ENCODE peak calls at places on chromosomes 2 and 18, in six cellular contexts. One of them, this sample, is unnamed.

GRCh38 chr2:109135572-109136185 is 6.7 kb downstream of the SH3RF3 start:
- DNase-seq in thoracic aorta: no peak
- DNase-seq in K562: no peak
- DNase-seq in heart right ventricle: no peak
- DNase-seq in breast epithelium: no peak
- DNase-seq in Panc1: no peak
- DNase-seq in this sample: no peak

GRCh38 chr2:201234167-201235139 is 25.9 kb upstream of the CASP8 start:
- DNase-seq in thoracic aorta: no peak
- DNase-seq in K562: no peak
- DNase-seq in heart right ventricle: no peak
- DNase-seq in breast epithelium: no peak
- DNase-seq in Panc1: no peak
- DNase-seq in this sample: no peak

GRCh38 chr2:221465776-221466175 is 106.3 kb downstream of the EPHA4 start:
- DNase-seq in thoracic aorta: no peak
- DNase-seq in K562: no peak
- DNase-seq in heart right ventricle: no peak
- DNase-seq in breast epithelium: no peak
- DNase-seq in Panc1: no peak
- DNase-seq in this sample: no peak

GRCh38 chr2:207412787-207413310 is 116.9 kb upstream of the CREB1 start:
- DNase-seq in thoracic aorta: no peak
- DNase-seq in K562: no peak
- DNase-seq in heart right ventricle: no peak
- DNase-seq in breast epithelium: no peak
- DNase-seq in Panc1: no peak
- DNase-seq in this sample: no peak

GRCh38 chr2:36484454-36484853 is 113.5 kb downstream of the FEZ2 start:
- DNase-seq in thoracic aorta: no peak
- DNase-seq in K562: no peak
- DNase-seq in heart right ventricle: no peak
- DNase-seq in breast epithelium: no peak
- DNase-seq in Panc1: no peak
- DNase-seq in this sample: no peak

GRCh38 chr18:74994502-74995403 is 214.2 kb downstream of the PTGR3 start:
- DNase-seq in thoracic aorta: no peak
- DNase-seq in K562: no peak
- DNase-seq in heart right ventricle: no peak
- DNase-seq in breast epithelium: no peak
- DNase-seq in Panc1: peak
- DNase-seq in this sample: no peak

GRCh38 chr2:75640621-75641121 is 5.9 kb upstream of the MRPL19 start:
- DNase-seq in thoracic aorta: no peak
- DNase-seq in K562: peak
- DNase-seq in heart right ventricle: peak
- DNase-seq in breast epithelium: peak
- DNase-seq in Panc1: peak
- DNase-seq in this sample: peak

GRCh38 chr18:31244737-31245432 is 73.1 kb upstream of the DSG1 start:
- DNase-seq in thoracic aorta: no peak
- DNase-seq in K562: no peak
- DNase-seq in heart right ventricle: no peak
- DNase-seq in breast epithelium: no peak
- DNase-seq in Panc1: no peak
- DNase-seq in this sample: no peak

GRCh38 chr18:22282311-22283235 is 113.2 kb downstream of the GATA6 start:
- DNase-seq in thoracic aorta: no peak
- DNase-seq in K562: no peak
- DNase-seq in heart right ventricle: no peak
- DNase-seq in breast epithelium: no peak
- DNase-seq in Panc1: peak
- DNase-seq in this sample: no peak

GRCh38 chr2:28316546-28317335 is 75.9 kb upstream of the FOSL2 start:
- DNase-seq in thoracic aorta: no peak
- DNase-seq in K562: no peak
- DNase-seq in heart right ventricle: no peak
- DNase-seq in breast epithelium: no peak
- DNase-seq in Panc1: no peak
- DNase-seq in this sample: no peak

GRCh38 chr18:22432672-22433137 is 15.0 kb upstream of the CTAGE1 start:
- DNase-seq in thoracic aorta: peak
- DNase-seq in K562: peak
- DNase-seq in heart right ventricle: peak
- DNase-seq in breast epithelium: peak
- DNase-seq in Panc1: no peak
- DNase-seq in this sample: peak

GRCh38 chr2:137380610-137381009 is 583.7 kb upstream of the HNMT start:
- DNase-seq in thoracic aorta: no peak
- DNase-seq in K562: no peak
- DNase-seq in heart right ventricle: no peak
- DNase-seq in breast epithelium: no peak
- DNase-seq in Panc1: no peak
- DNase-seq in this sample: no peak

GRCh38 chr18:57432765-57433400 is 2.3 kb upstream of the ONECUT2 start:
- DNase-seq in thoracic aorta: no peak
- DNase-seq in K562: no peak
- DNase-seq in heart right ventricle: no peak
- DNase-seq in breast epithelium: no peak
- DNase-seq in Panc1: no peak
- DNase-seq in this sample: no peak

GRCh38 chr2:134836986-134837385 is 1.4 kb upstream of the ACMSD start:
- DNase-seq in thoracic aorta: no peak
- DNase-seq in K562: no peak
- DNase-seq in heart right ventricle: no peak
- DNase-seq in breast epithelium: no peak
- DNase-seq in Panc1: no peak
- DNase-seq in this sample: no peak

DNA sequence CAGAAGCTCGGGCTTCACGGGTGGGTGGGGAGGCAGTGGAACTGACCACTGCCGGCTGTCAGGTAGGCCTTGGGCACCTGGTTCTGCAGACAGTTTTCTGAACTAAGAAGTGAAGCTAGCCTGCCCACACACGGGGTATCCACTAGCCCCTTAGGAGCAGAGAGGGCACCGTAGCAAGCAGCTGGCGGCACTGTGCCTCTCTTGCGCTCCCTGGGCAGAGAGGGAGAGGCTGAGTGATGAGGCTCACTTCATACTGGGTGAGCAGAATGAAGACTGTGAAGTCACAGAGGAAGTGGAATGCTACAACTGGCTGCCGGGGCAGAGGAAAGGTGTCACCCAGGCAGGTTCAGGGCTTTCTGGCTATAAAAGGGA is 753 bp downstream of the ITPRIPL1 start:
- DNase-seq in thoracic aorta: no peak
- DNase-seq in K562: no peak
- DNase-seq in heart right ventricle: no peak
- DNase-seq in breast epithelium: no peak
- DNase-seq in Panc1: no peak
- DNase-seq in this sample: no peak
- H3K4me3 ChIP-seq in thoracic aorta: peak
- H3K4me3 ChIP-seq in K562: peak
- H3K4me3 ChIP-seq in heart right ventricle: peak
- H3K4me3 ChIP-seq in breast epithelium: peak
- H3K4me3 ChIP-seq in Panc1: peak
- H3K4me3 ChIP-seq in this sample: peak

GRCh38 chr2:210224660-210225460 is at the start of gene ACADL:
- DNase-seq in thoracic aorta: no peak
- DNase-seq in K562: peak
- DNase-seq in heart right ventricle: peak
- DNase-seq in breast epithelium: no peak
- DNase-seq in Panc1: no peak
- DNase-seq in this sample: peak
- H3K27ac ChIP-seq in thoracic aorta: peak
- H3K27ac ChIP-seq in K562: no peak
- H3K27ac ChIP-seq in heart right ventricle: peak
- H3K27ac ChIP-seq in breast epithelium: no peak
- H3K27ac ChIP-seq in Panc1: no peak
- H3K27ac ChIP-seq in this sample: peak

GRCh38 chr2:975095-975494 is 24.4 kb downstream of the SNTG2 start:
- DNase-seq in thoracic aorta: no peak
- DNase-seq in K562: no peak
- DNase-seq in heart right ventricle: no peak
- DNase-seq in breast epithelium: no peak
- DNase-seq in Panc1: no peak
- DNase-seq in this sample: no peak
- H3K4me3 ChIP-seq in thoracic aorta: no peak
- H3K4me3 ChIP-seq in K562: no peak
- H3K4me3 ChIP-seq in heart right ventricle: no peak
- H3K4me3 ChIP-seq in breast epithelium: no peak
- H3K4me3 ChIP-seq in Panc1: no peak
- H3K4me3 ChIP-seq in this sample: no peak

DNA sequence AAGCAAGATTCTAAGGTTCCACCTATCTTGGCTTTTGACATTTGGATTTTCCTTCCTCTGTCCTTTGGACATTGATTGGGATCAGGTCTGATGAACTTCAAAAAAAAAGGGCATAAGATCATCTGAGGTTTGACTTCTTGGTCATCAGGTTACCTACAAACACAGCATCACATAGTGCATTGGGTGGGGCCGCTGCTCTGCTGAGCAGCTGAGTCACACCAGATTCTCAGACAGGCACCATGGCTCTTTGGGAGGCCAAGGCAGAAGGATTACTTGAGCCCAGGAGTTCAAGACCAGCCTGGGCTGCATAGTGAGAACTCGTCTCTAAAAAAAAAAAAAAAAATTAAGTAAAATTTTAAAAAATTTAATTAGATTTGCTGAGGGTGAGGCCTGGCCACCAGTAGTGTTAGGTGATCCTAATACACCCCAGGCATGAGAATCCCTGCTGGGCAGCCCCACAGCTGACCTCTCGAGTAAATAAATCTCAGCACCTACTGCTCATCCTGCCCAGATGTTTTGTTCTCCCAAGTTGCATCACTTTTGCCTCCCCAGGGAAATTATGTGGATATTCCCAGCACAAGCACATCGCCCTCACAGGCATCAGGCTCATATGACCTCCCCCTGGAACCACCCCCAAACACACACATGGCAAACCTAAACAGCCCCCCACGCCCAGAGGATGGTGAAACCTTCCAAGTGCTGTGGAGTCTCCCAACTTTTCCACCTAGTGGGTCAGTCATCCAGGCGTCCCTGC is 5.3 kb downstream of the MLPH start:
- DNase-seq in thoracic aorta: no peak
- DNase-seq in K562: no peak
- DNase-seq in heart right ventricle: no peak
- DNase-seq in breast epithelium: no peak
- DNase-seq in Panc1: no peak
- DNase-seq in this sample: no peak
- H3K27ac ChIP-seq in thoracic aorta: no peak
- H3K27ac ChIP-seq in K562: no peak
- H3K27ac ChIP-seq in heart right ventricle: no peak
- H3K27ac ChIP-seq in breast epithelium: peak
- H3K27ac ChIP-seq in Panc1: no peak
- H3K27ac ChIP-seq in this sample: no peak

GRCh38 chr18:28163201-28163778 is 13.6 kb downstream of the CDH2 start:
- DNase-seq in thoracic aorta: no peak
- DNase-seq in K562: no peak
- DNase-seq in heart right ventricle: no peak
- DNase-seq in breast epithelium: no peak
- DNase-seq in Panc1: no peak
- DNase-seq in this sample: no peak

GRCh38 chr18:28171837-28172236 is 5.1 kb downstream of the CDH2 start:
- DNase-seq in thoracic aorta: no peak
- DNase-seq in K562: no peak
- DNase-seq in heart right ventricle: no peak
- DNase-seq in breast epithelium: no peak
- DNase-seq in Panc1: no peak
- DNase-seq in this sample: no peak

GRCh38 chr18:28164772-28165483 is 12.0 kb downstream of the CDH2 start:
- DNase-seq in thoracic aorta: no peak
- DNase-seq in K562: no peak
- DNase-seq in heart right ventricle: no peak
- DNase-seq in breast epithelium: no peak
- DNase-seq in Panc1: no peak
- DNase-seq in this sample: no peak

GRCh38 chr18:28168725-28169124 is 8.2 kb downstream of the CDH2 start:
- DNase-seq in thoracic aorta: no peak
- DNase-seq in K562: no peak
- DNase-seq in heart right ventricle: no peak
- DNase-seq in breast epithelium: no peak
- DNase-seq in Panc1: no peak
- DNase-seq in this sample: no peak

DNA sequence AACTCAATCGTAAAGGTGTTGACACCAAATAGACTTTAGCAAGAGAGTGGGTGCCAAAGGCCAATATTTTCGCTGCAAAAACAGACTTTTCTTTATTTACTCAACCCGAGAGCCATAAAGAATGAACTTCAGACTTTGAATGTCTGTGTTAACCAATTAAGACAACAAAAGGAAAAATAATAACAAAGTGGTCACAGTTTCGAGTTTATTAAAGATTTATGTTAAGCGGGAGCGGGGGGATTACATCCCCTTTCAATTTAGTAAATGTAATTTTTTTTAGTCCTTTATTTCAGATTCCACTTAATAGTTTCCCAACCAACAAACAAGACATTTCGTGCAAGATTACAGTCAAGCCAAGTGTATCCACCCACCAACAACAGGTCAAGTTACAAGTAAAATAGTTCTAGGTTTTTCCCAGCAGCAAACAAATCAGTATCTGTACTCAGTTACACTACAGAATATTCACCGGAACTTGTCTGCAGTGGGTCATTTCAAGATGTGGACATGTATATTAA is 9.0 kb downstream of the CDH2 start:
- DNase-seq in thoracic aorta: no peak
- DNase-seq in K562: no peak
- DNase-seq in heart right ventricle: no peak
- DNase-seq in breast epithelium: no peak
- DNase-seq in Panc1: no peak
- DNase-seq in this sample: no peak
- H3K4me3 ChIP-seq in thoracic aorta: no peak
- H3K4me3 ChIP-seq in K562: no peak
- H3K4me3 ChIP-seq in heart right ventricle: peak
- H3K4me3 ChIP-seq in breast epithelium: no peak
- H3K4me3 ChIP-seq in Panc1: no peak
- H3K4me3 ChIP-seq in this sample: no peak